ENCODE peak calls at places on chromosome 21, in ten cellular contexts. One of them, this sample, is unnamed.

GRCh38 chr21:29075706-29076447 is 2.4 kb upstream of the CCT8 start:
- DNase-seq in left lung: no peak
- DNase-seq in brain microvascular endothelial cell: no peak
- DNase-seq in IMR-90: peak; percentile 35
- DNase-seq in naive thymus-derived CD4-positive, alpha-beta T cell: no peak
- DNase-seq in left ventricle myocardium inferior: no peak
- DNase-seq in kidney: no peak
- DNase-seq in right cardiac atrium: no peak
- DNase-seq in heart right ventricle: no peak
- DNase-seq in K562: no peak
- DNase-seq in this sample: no peak

GRCh38 chr21:44949161-44950015 is 9.6 kb downstream of the SLX9 start:
- DNase-seq in kidney: peak; percentile 94
- DNase-seq in heart right ventricle: peak; percentile 93
- DNase-seq in naive thymus-derived CD4-positive, alpha-beta T cell: peak; percentile 68
- DNase-seq in brain microvascular endothelial cell: peak; percentile 60
- DNase-seq in left lung: peak; percentile 97
- DNase-seq in IMR-90: peak; percentile 76
- DNase-seq in left ventricle myocardium inferior: peak; percentile 89
- DNase-seq in K562: peak; percentile 82
- DNase-seq in right cardiac atrium: peak; percentile 89
- DNase-seq in this sample: peak; percentile 75

GRCh38 chr21:38300180-38300579 is 43.4 kb downstream of the KCNJ15 start:
- DNase-seq in K562: no peak
- DNase-seq in kidney: no peak
- DNase-seq in brain microvascular endothelial cell: no peak
- DNase-seq in right cardiac atrium: no peak
- DNase-seq in heart right ventricle: no peak
- DNase-seq in left ventricle myocardium inferior: no peak
- DNase-seq in left lung: no peak
- DNase-seq in naive thymus-derived CD4-positive, alpha-beta T cell: peak; percentile 22
- DNase-seq in IMR-90: no peak
- DNase-seq in this sample: no peak

GRCh38 chr21:37149411-37149810 is 76.4 kb downstream of the TTC3 start:
- DNase-seq in left lung: no peak
- DNase-seq in left ventricle myocardium inferior: no peak
- DNase-seq in heart right ventricle: no peak
- DNase-seq in IMR-90: peak; percentile 91
- DNase-seq in kidney: no peak
- DNase-seq in naive thymus-derived CD4-positive, alpha-beta T cell: no peak
- DNase-seq in brain microvascular endothelial cell: peak; percentile 16
- DNase-seq in K562: no peak
- DNase-seq in right cardiac atrium: no peak
- DNase-seq in this sample: no peak

GRCh38 chr21:38243732-38244406 is 12.9 kb upstream of the KCNJ15 start:
- DNase-seq in left lung: no peak
- DNase-seq in brain microvascular endothelial cell: no peak
- DNase-seq in naive thymus-derived CD4-positive, alpha-beta T cell: peak; percentile 13
- DNase-seq in IMR-90: no peak
- DNase-seq in left ventricle myocardium inferior: no peak
- DNase-seq in heart right ventricle: no peak
- DNase-seq in right cardiac atrium: no peak
- DNase-seq in K562: no peak
- DNase-seq in kidney: no peak
- DNase-seq in this sample: no peak

GRCh38 chr21:38913120-38913975 is 107.6 kb downstream of the ETS2 start:
- DNase-seq in left ventricle myocardium inferior: peak; percentile 56
- DNase-seq in naive thymus-derived CD4-positive, alpha-beta T cell: no peak
- DNase-seq in brain microvascular endothelial cell: no peak
- DNase-seq in left lung: peak; percentile 92
- DNase-seq in kidney: peak; percentile 96
- DNase-seq in K562: peak; percentile 72
- DNase-seq in heart right ventricle: peak; percentile 61
- DNase-seq in right cardiac atrium: peak; percentile 76
- DNase-seq in IMR-90: peak; percentile 69
- DNase-seq in this sample: no peak

GRCh38 chr21:38202811-38203210 is 54.0 kb upstream of the KCNJ15 start:
- DNase-seq in K562: no peak
- DNase-seq in left ventricle myocardium inferior: no peak
- DNase-seq in left lung: no peak
- DNase-seq in IMR-90: no peak
- DNase-seq in right cardiac atrium: no peak
- DNase-seq in naive thymus-derived CD4-positive, alpha-beta T cell: no peak
- DNase-seq in brain microvascular endothelial cell: no peak
- DNase-seq in heart right ventricle: no peak
- DNase-seq in kidney: no peak
- DNase-seq in this sample: no peak

GRCh38 chr21:29130234-29130993 is at the start of gene MAP3K7CL:
- DNase-seq in naive thymus-derived CD4-positive, alpha-beta T cell: no peak
- DNase-seq in left lung: no peak
- DNase-seq in K562: no peak
- DNase-seq in brain microvascular endothelial cell: peak; percentile 100
- DNase-seq in left ventricle myocardium inferior: peak; percentile 48
- DNase-seq in IMR-90: peak; percentile 100
- DNase-seq in right cardiac atrium: peak; percentile 76
- DNase-seq in heart right ventricle: peak; percentile 23
- DNase-seq in kidney: peak; percentile 87
- DNase-seq in this sample: no peak

GRCh38 chr21:16840549-16840948 is 672.3 kb upstream of the CXADR start:
- DNase-seq in K562: no peak
- DNase-seq in brain microvascular endothelial cell: no peak
- DNase-seq in heart right ventricle: no peak
- DNase-seq in kidney: no peak
- DNase-seq in naive thymus-derived CD4-positive, alpha-beta T cell: no peak
- DNase-seq in IMR-90: no peak
- DNase-seq in left lung: no peak
- DNase-seq in left ventricle myocardium inferior: no peak
- DNase-seq in right cardiac atrium: no peak
- DNase-seq in this sample: no peak

GRCh38 chr21:8990326-8991087 is 1530.9 kb upstream of the TPTE start:
- DNase-seq in kidney: no peak
- DNase-seq in IMR-90: no peak
- DNase-seq in left lung: peak; percentile 40
- DNase-seq in right cardiac atrium: no peak
- DNase-seq in K562: peak; percentile 23
- DNase-seq in heart right ventricle: no peak
- DNase-seq in brain microvascular endothelial cell: no peak
- DNase-seq in left ventricle myocardium inferior: no peak
- DNase-seq in naive thymus-derived CD4-positive, alpha-beta T cell: no peak
- DNase-seq in this sample: no peak

GRCh38 chr21:17514124-17514481 is 1.3 kb downstream of the CXADR start:
- DNase-seq in K562: no peak
- DNase-seq in heart right ventricle: no peak
- DNase-seq in left lung: no peak
- DNase-seq in IMR-90: no peak
- DNase-seq in right cardiac atrium: no peak
- DNase-seq in kidney: no peak
- DNase-seq in naive thymus-derived CD4-positive, alpha-beta T cell: no peak
- DNase-seq in brain microvascular endothelial cell: peak; percentile 14
- DNase-seq in left ventricle myocardium inferior: no peak
- DNase-seq in this sample: no peak

GRCh38 chr21:39105341-39105765 is 77.9 kb downstream of the PSMG1 start:
- DNase-seq in naive thymus-derived CD4-positive, alpha-beta T cell: no peak
- DNase-seq in right cardiac atrium: no peak
- DNase-seq in brain microvascular endothelial cell: no peak
- DNase-seq in K562: no peak
- DNase-seq in kidney: no peak
- DNase-seq in left ventricle myocardium inferior: no peak
- DNase-seq in heart right ventricle: no peak
- DNase-seq in IMR-90: peak; percentile 26
- DNase-seq in left lung: no peak
- DNase-seq in this sample: no peak

GRCh38 chr21:39869141-39869818 is 2.0 kb downstream of the PCP4 start:
- DNase-seq in left lung: no peak
- DNase-seq in naive thymus-derived CD4-positive, alpha-beta T cell: no peak
- DNase-seq in left ventricle myocardium inferior: no peak
- DNase-seq in kidney: peak; percentile 88
- DNase-seq in IMR-90: no peak
- DNase-seq in K562: no peak
- DNase-seq in right cardiac atrium: no peak
- DNase-seq in heart right ventricle: no peak
- DNase-seq in brain microvascular endothelial cell: no peak
- DNase-seq in this sample: no peak

GRCh38 chr21:26389971-26390641 is 183.0 kb downstream of the CYYR1 start:
- DNase-seq in left ventricle myocardium inferior: no peak
- DNase-seq in heart right ventricle: no peak
- DNase-seq in right cardiac atrium: no peak
- DNase-seq in naive thymus-derived CD4-positive, alpha-beta T cell: no peak
- DNase-seq in K562: no peak
- DNase-seq in IMR-90: peak; percentile 21
- DNase-seq in brain microvascular endothelial cell: peak; percentile 53
- DNase-seq in kidney: no peak
- DNase-seq in left lung: no peak
- DNase-seq in this sample: no peak

GRCh38 chr21:37530901-37531351 is 164.4 kb downstream of the DYRK1A start:
- DNase-seq in naive thymus-derived CD4-positive, alpha-beta T cell: no peak
- DNase-seq in IMR-90: no peak
- DNase-seq in left ventricle myocardium inferior: no peak
- DNase-seq in K562: no peak
- DNase-seq in right cardiac atrium: no peak
- DNase-seq in left lung: no peak
- DNase-seq in brain microvascular endothelial cell: no peak
- DNase-seq in kidney: no peak
- DNase-seq in heart right ventricle: no peak
- DNase-seq in this sample: no peak

GRCh38 chr21:42108941-42109340 is 37.8 kb downstream of the UMODL1 start:
- DNase-seq in K562: no peak
- DNase-seq in left lung: peak; percentile 57
- DNase-seq in kidney: peak; percentile 71
- DNase-seq in heart right ventricle: no peak
- DNase-seq in right cardiac atrium: peak; percentile 7
- DNase-seq in IMR-90: no peak
- DNase-seq in left ventricle myocardium inferior: no peak
- DNase-seq in brain microvascular endothelial cell: no peak
- DNase-seq in naive thymus-derived CD4-positive, alpha-beta T cell: no peak
- DNase-seq in this sample: no peak
- H3K27ac ChIP-seq in K562: no peak overlapping the region
- H3K27ac ChIP-seq in left lung: no peak overlapping the region
- H3K27ac ChIP-seq in kidney: no peak overlapping the region
- H3K27ac ChIP-seq in heart right ventricle: no peak overlapping the region
- H3K27ac ChIP-seq in right cardiac atrium: no peak overlapping the region
- H3K27ac ChIP-seq in IMR-90: no peak overlapping the region
- H3K27ac ChIP-seq in left ventricle myocardium inferior: no peak overlapping the region
- H3K27ac ChIP-seq in brain microvascular endothelial cell: no peak overlapping the region
- H3K27ac ChIP-seq in naive thymus-derived CD4-positive, alpha-beta T cell: no peak overlapping the region
- H3K27ac ChIP-seq in this sample: no peak overlapping the region

DNA sequence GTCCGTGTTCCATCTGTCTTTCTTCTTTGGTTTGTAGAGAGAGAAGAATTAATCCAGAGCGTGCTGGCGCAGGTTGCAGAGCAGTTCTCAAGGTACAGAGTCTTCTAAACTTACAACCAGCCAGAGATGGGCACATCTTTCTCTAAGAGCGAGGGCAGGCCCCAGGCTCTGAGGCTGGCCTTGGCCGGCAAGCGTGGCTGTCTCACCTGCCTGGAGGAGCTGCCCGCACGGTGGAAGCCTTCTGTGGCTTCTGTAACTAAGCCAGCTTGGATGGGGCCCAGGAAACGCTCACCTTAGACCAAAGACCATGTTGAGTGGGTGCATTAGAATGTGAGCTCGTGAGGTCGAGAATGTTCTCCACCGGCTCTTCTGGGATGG is 78.6 kb downstream of the PDE9A start:
- DNase-seq in heart right ventricle: no peak
- DNase-seq in left lung: no peak
- DNase-seq in naive thymus-derived CD4-positive, alpha-beta T cell: no peak
- DNase-seq in brain microvascular endothelial cell: no peak
- DNase-seq in right cardiac atrium: no peak
- DNase-seq in kidney: peak; percentile 65
- DNase-seq in left ventricle myocardium inferior: no peak
- DNase-seq in IMR-90: no peak
- DNase-seq in K562: no peak
- DNase-seq in this sample: no peak
- H3K27ac ChIP-seq in heart right ventricle: no peak overlapping the region
- H3K27ac ChIP-seq in left lung: no peak overlapping the region
- H3K27ac ChIP-seq in naive thymus-derived CD4-positive, alpha-beta T cell: no peak overlapping the region
- H3K27ac ChIP-seq in brain microvascular endothelial cell: no peak overlapping the region
- H3K27ac ChIP-seq in right cardiac atrium: no peak overlapping the region
- H3K27ac ChIP-seq in kidney: peak overlapping the region; percentile 75
- H3K27ac ChIP-seq in left ventricle myocardium inferior: no peak overlapping the region
- H3K27ac ChIP-seq in IMR-90: no peak overlapping the region
- H3K27ac ChIP-seq in K562: no peak overlapping the region
- H3K27ac ChIP-seq in this sample: no peak overlapping the region

DNA sequence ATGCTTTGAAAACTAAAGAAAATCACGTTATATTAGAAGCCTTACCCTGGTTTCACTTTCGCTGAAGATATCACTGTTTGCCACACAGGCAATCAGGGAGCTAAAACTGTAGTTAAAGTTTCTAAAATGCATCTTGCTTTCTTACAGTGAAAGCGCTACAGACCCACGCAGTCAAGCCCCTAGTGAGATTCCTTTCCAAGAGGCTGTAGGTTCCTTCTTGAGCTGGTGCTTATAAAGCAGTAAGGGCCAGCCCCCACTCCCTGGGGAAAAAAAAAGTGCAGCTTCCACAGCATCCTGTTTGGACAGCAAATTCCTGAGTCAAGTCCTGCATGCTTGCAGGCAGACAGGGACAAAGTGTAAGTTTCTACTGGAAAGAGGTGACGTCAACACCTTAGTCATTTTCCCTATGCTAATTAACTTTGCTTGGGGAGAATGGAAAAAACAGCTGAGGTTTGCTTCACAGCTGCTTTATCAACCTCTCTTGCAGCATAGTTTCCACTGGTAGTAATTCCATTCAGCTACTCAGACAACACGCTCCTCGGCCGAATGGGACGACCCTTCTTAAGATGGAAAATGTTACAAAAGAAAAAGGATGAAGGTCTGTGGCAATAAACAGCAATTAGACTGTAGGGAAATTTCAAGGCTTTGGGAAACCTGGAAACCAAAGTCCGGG is 14.7 kb upstream of the KCNE1 start:
- DNase-seq in kidney: no peak
- DNase-seq in heart right ventricle: no peak
- DNase-seq in IMR-90: peak; percentile 100
- DNase-seq in right cardiac atrium: peak; percentile 79
- DNase-seq in left ventricle myocardium inferior: peak; percentile 72
- DNase-seq in left lung: no peak
- DNase-seq in K562: no peak
- DNase-seq in naive thymus-derived CD4-positive, alpha-beta T cell: peak; percentile 10
- DNase-seq in brain microvascular endothelial cell: peak; percentile 99
- DNase-seq in this sample: peak; percentile 42
- H3K27ac ChIP-seq in kidney: peak overlapping the region; percentile 86
- H3K27ac ChIP-seq in heart right ventricle: peak overlapping the region; percentile 97
- H3K27ac ChIP-seq in IMR-90: peak overlapping the region; percentile 58
- H3K27ac ChIP-seq in right cardiac atrium: peak overlapping the region; percentile 98
- H3K27ac ChIP-seq in left ventricle myocardium inferior: peak overlapping the region; percentile 86
- H3K27ac ChIP-seq in left lung: peak overlapping the region; percentile 98
- H3K27ac ChIP-seq in K562: no peak overlapping the region
- H3K27ac ChIP-seq in naive thymus-derived CD4-positive, alpha-beta T cell: peak overlapping the region; percentile 36
- H3K27ac ChIP-seq in brain microvascular endothelial cell: peak overlapping the region; percentile 91
- H3K27ac ChIP-seq in this sample: peak overlapping the region; percentile 1

DNA sequence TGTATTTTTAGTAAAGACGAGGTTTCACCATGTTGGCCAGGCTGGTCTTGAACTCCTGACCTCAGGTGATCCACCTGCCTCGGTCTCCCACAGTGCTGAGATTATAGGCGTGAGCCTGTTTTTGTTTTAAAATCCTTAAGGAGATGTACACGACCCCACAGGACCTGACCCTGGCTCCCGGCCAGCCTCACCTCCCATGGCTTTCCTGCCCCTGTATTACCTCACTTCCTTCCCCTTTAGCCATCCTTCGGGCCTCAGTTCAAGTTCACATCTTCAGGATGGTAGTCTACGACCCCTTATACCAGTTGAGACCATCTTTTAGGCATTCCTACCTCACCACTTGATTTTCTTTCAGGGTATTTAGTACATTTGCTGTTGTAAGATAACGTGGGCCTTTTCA is 36.3 kb downstream of the TCP10L start:
- DNase-seq in brain microvascular endothelial cell: no peak
- DNase-seq in IMR-90: no peak
- DNase-seq in K562: no peak
- DNase-seq in kidney: no peak
- DNase-seq in heart right ventricle: no peak
- DNase-seq in naive thymus-derived CD4-positive, alpha-beta T cell: no peak
- DNase-seq in right cardiac atrium: no peak
- DNase-seq in left ventricle myocardium inferior: no peak
- DNase-seq in left lung: no peak
- DNase-seq in this sample: no peak
- H3K27ac ChIP-seq in brain microvascular endothelial cell: no peak overlapping the region
- H3K27ac ChIP-seq in IMR-90: no peak overlapping the region
- H3K27ac ChIP-seq in K562: peak overlapping the region; percentile 35
- H3K27ac ChIP-seq in kidney: no peak overlapping the region
- H3K27ac ChIP-seq in heart right ventricle: peak overlapping the region; percentile 41
- H3K27ac ChIP-seq in naive thymus-derived CD4-positive, alpha-beta T cell: no peak overlapping the region
- H3K27ac ChIP-seq in right cardiac atrium: no peak overlapping the region
- H3K27ac ChIP-seq in left ventricle myocardium inferior: no peak overlapping the region
- H3K27ac ChIP-seq in left lung: no peak overlapping the region
- H3K27ac ChIP-seq in this sample: no peak overlapping the region